ENCODE peak calls at places on chromosomes 2 and 18, in eight cellular contexts. J is GM23338, R is dorsolateral prefrontal cortex, K is lower leg skin, X is pancreas, I is A673, G is BJ, P is testis. O is an unnamed sample.
A peak's percentile ranks its signal among the peaks of the same experiment; 100 is the strongest.

GRCh38 chr2:8447610-8448221 is 234.1 kb upstream of the ID2 start:
- DNase-seq in J (no peak), R (no peak), K (peak; percentile 49), X (no peak), I (no peak), G (peak; percentile 44), P (no peak), O (no peak)

GRCh38 chr18:35117372-35117771 is 76.2 kb downstream of the MAPRE2 start:
- DNase-seq in J (no peak), R (no peak), K (no peak), X (no peak), I (no peak), G (no peak), P (no peak), O (no peak)

GRCh38 chr2:130328710-130329109 is 14.0 kb upstream of the IMP4 start:
- DNase-seq in J (no peak), R (no peak), K (no peak), X (no peak), I (no peak), G (no peak), P (no peak), O (no peak)

GRCh38 chr2:74384051-74384450 is 3.9 kb upstream of the DCTN1 start:
- DNase-seq in J (no peak), R (no peak), K (no peak), X (no peak), I (no peak), G (no peak), P (no peak), O (no peak)

GRCh38 chr2:99956232-99957030 is 186.0 kb downstream of the AFF3 start:
- DNase-seq in J (no peak), R (no peak), K (no peak), X (no peak), I (no peak), G (no peak), P (no peak), O (no peak)

GRCh38 chr18:68172842-68173549 is 541.9 kb downstream of the TMX3 start:
- DNase-seq in J (peak; percentile 79), R (no peak), K (no peak), X (no peak), I (peak; percentile 9), G (no peak), P (no peak), O (no peak)

GRCh38 chr2:240926516-240927389 is 20.6 kb downstream of the CROCC2 start:
- DNase-seq in J (no peak), R (peak; percentile 17), K (peak; percentile 85), X (peak; percentile 24), I (no peak), G (no peak), P (peak; percentile 28), O (no peak)

GRCh38 chr2:222319576-222320440 is 21.0 kb upstream of the PAX3 start:
- DNase-seq in J (peak; percentile 69), R (no peak), K (no peak), X (no peak), I (peak; percentile 65), G (no peak), P (peak; percentile 58), O (no peak)

GRCh38 chr2:208467564-208467963 is 61.0 kb downstream of the PTH2R start:
- DNase-seq in J (no peak), R (no peak), K (no peak), X (no peak), I (no peak), G (no peak), P (no peak), O (no peak)

GRCh38 chr2:118209727-118210126 is 121.5 kb downstream of the INSIG2 start:
- DNase-seq in J (no peak), R (no peak), K (no peak), X (no peak), I (no peak), G (no peak), P (no peak), O (no peak)

GRCh38 chr18:36850527-36851201 is 21.7 kb downstream of the KIAA1328 start:
- DNase-seq in J (no peak), R (no peak), K (no peak), X (no peak), I (peak; percentile 23), G (peak; percentile 75), P (no peak), O (peak; percentile 72)

GRCh38 chr2:213172641-213173040 is 21.2 kb upstream of the IKZF2 start:
- DNase-seq in J (no peak), R (no peak), K (no peak), X (no peak), I (no peak), G (no peak), P (no peak), O (no peak)

GRCh38 chr2:147525724-147526489 is 318.9 kb upstream of the ACVR2A start:
- DNase-seq in J (no peak), R (no peak), K (no peak), X (peak; percentile 61), I (no peak), G (no peak), P (peak; percentile 47), O (no peak)

GRCh38 chr2:118723394-118723793 is 124.1 kb downstream of the EN1 start:
- DNase-seq in J (no peak), R (no peak), K (no peak), X (no peak), I (no peak), G (no peak), P (peak; percentile 20), O (no peak)

GRCh38 chr18:58315739-58316215 is 271.8 kb downstream of the NEDD4L start:
- DNase-seq in J (no peak), R (no peak), K (peak; percentile 83), X (no peak), I (no peak), G (no peak), P (no peak), O (no peak)

GRCh38 chr18:45856526-45856925 is 31.1 kb downstream of the SIGLEC15 start:
- DNase-seq in J (no peak), R (no peak), K (no peak), X (no peak), I (no peak), G (no peak), P (no peak), O (no peak)

GRCh38 chr18:7626175-7626921 is 59.2 kb downstream of the PTPRM start:
- DNase-seq in J (no peak), R (no peak), K (no peak), X (no peak), I (no peak), G (no peak), P (no peak), O (no peak)

GRCh38 chr2:215277942-215278341 is 33.9 kb upstream of the ATIC start:
- DNase-seq in J (no peak), R (no peak), K (no peak), X (no peak), I (no peak), G (no peak), P (no peak), O (no peak)

GRCh38 chr18:10566390-10566789 is 40.6 kb downstream of the NAPG start:
- DNase-seq in J (no peak), R (no peak), K (no peak), X (no peak), I (no peak), G (no peak), P (no peak), O (no peak)

GRCh38 chr2:134819334-134819733 is 19.1 kb upstream of the ACMSD start:
- DNase-seq in J (no peak), R (no peak), K (no peak), X (no peak), I (peak; percentile 31), G (no peak), P (no peak), O (no peak)

GRCh38 chr2:6791682-6792081 is 74.0 kb downstream of the CMPK2 start:
- DNase-seq in J (peak; percentile 62), R (no peak), K (no peak), X (no peak), I (no peak), G (no peak), P (no peak), O (no peak)

GRCh38 chr2:232388324-232388891 is 9.9 kb downstream of the ALPP start:
- DNase-seq in J (peak; percentile 70), R (no peak), K (no peak), X (no peak), I (no peak), G (no peak), P (no peak), O (no peak)
- H3K4me3 ChIP-seq in J (peak overlapping the region; percentile 76), R (no peak overlapping the region), K (no peak overlapping the region), X (no peak overlapping the region), I (no peak overlapping the region), G (no peak overlapping the region), P (no peak overlapping the region), O (no peak overlapping the region)

GRCh38 chr2:176103634-176104337 is 3.3 kb upstream of the HOXD11 start:
- DNase-seq in J (peak; percentile 45), R (no peak), K (peak; percentile 77), X (no peak), I (peak; percentile 75), G (no peak), P (no peak), O (no peak)
- TF ChIP-seq CTCF in J (no peak), R (no peak), K (no peak), X (no peak), I (no peak), G (no peak), P (no peak), O (no peak)

DNA sequence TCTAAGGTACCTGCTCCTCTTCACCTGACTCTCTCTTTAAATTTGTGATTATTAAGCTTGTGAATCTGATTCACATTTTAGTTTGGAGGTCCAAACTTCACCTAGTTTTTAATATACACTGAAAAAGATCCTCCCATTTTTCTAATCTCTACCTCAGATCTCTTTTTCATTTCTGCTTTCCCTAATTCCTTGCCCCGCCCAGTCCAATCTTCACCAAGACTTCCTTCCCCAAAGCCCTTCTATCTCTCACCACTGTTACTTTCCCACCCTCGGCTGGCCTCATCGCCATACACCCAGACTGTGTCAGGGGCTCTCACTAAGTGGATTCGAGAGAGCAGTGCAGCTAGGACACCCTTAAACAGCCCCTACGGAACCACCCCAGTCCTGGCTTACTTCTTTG is 40.0 kb downstream of the LBH start:
- DNase-seq in J (no peak), R (no peak), K (no peak), X (no peak), I (no peak), G (no peak), P (no peak), O (no peak)
- H3K4me3 ChIP-seq in J (no peak overlapping the region), R (no peak overlapping the region), K (no peak overlapping the region), X (no peak overlapping the region), I (no peak overlapping the region), G (no peak overlapping the region), P (no peak overlapping the region), O (no peak overlapping the region)

GRCh38 chr2:43169091-43169936 is 57.1 kb downstream of the ZFP36L2 start:
- DNase-seq in J (no peak), R (no peak), K (no peak), X (peak; percentile 54), I (no peak), G (no peak), P (no peak), O (no peak)

GRCh38 chr2:43171789-43172188 is 54.6 kb downstream of the ZFP36L2 start:
- DNase-seq in J (no peak), R (no peak), K (no peak), X (no peak), I (no peak), G (no peak), P (peak; percentile 62), O (peak; percentile 51)

GRCh38 chr2:43170733-43171101 is 55.7 kb downstream of the ZFP36L2 start:
- DNase-seq in J (no peak), R (no peak), K (no peak), X (no peak), I (no peak), G (no peak), P (no peak), O (no peak)

GRCh38 chr2:43168016-43168369 is 58.4 kb downstream of the ZFP36L2 start:
- DNase-seq in J (no peak), R (no peak), K (no peak), X (no peak), I (no peak), G (no peak), P (no peak), O (no peak)

GRCh38 chr2:43169987-43170732 is 56.2 kb downstream of the ZFP36L2 start:
- DNase-seq in J (peak; percentile 64), R (no peak), K (no peak), X (peak; percentile 53), I (peak; percentile 36), G (no peak), P (no peak), O (no peak)
- TF ChIP-seq CTCF in J (peak; percentile 86), R (peak; percentile 35), K (no peak), X (peak; percentile 60), I (peak; percentile 86), G (peak; percentile 46), P (no peak), O (peak; percentile 61)

O was measured in HFF-Myc.